ENCODE peak calls at places on chromosomes 3 and 15, in nine cellular contexts. C is Panc1; W is CD8-positive, alpha-beta memory T cell; A is iPS DF 6.9; P is OCI-LY7; K is tibial artery; O is body of pancreas; H is SJSA1; N is mesendoderm. B is an unnamed sample.

GRCh38 chr3:18308096-18308495 is 117.0 kb downstream of the SATB1 start:
- DNase-seq in C (no peak), W (no peak), A (no peak), P (no peak), K (no peak), O (no peak), H (no peak), N (no peak), B (no peak)

GRCh38 chr3:155560594-155560993 is 184.3 kb downstream of the PLCH1 start:
- DNase-seq in C (no peak), W (no peak), A (no peak), P (no peak), K (no peak), O (no peak), H (peak; percentile 57), N (peak; percentile 93), B (peak; percentile 56)

GRCh38 chr3:174960898-174961297 is 101.8 kb downstream of the NAALADL2 start:
- DNase-seq in C (no peak), W (no peak), A (no peak), P (no peak), K (no peak), O (no peak), H (no peak), N (no peak), B (no peak)

GRCh38 chr3:9349321-9350117 is 13.3 kb upstream of the THUMPD3 start:
- DNase-seq in C (peak; percentile 38), W (no peak), A (no peak), P (no peak), K (no peak), O (no peak), H (peak; percentile 38), N (no peak), B (no peak)

GRCh38 chr15:48336940-48337339 is 5.7 kb downstream of the DUT start:
- DNase-seq in C (no peak), W (peak; percentile 10), A (no peak), P (peak; percentile 47), K (no peak), O (no peak), H (no peak), N (peak; percentile 61), B (peak; percentile 72)

GRCh38 chr15:93417156-93418077 is 328.4 kb upstream of the RGMA start:
- DNase-seq in C (no peak), W (no peak), A (no peak), P (no peak), K (no peak), O (no peak), H (no peak), N (peak; percentile 28), B (peak; percentile 52)

GRCh38 chr3:126994661-126995161 is 11.8 kb downstream of the PLXNA1 start:
- DNase-seq in C (no peak), W (no peak), A (no peak), P (no peak), K (no peak), O (no peak), H (no peak), N (no peak), B (no peak)

GRCh38 chr3:107927361-107928083 is 163.3 kb downstream of the CD47 start:
- DNase-seq in C (no peak), W (peak; percentile 61), A (no peak), P (peak; percentile 6), K (peak; percentile 77), O (peak; percentile 62), H (peak; percentile 79), N (peak; percentile 69), B (peak; percentile 89)

GRCh38 chr3:194572944-194573491 is 60.2 kb downstream of the TMEM44 start:
- DNase-seq in C (no peak), W (no peak), A (no peak), P (no peak), K (no peak), O (no peak), H (no peak), N (no peak), B (no peak)

GRCh38 chr15:41806291-41807181 is 21.4 kb upstream of the JMJD7 start:
- DNase-seq in C (no peak), W (no peak), A (no peak), P (no peak), K (no peak), O (peak; percentile 37), H (no peak), N (no peak), B (peak; percentile 75)

GRCh38 chr3:52777959-52778805 is 783 bp downstream of the ITIH1 start:
- DNase-seq in C (no peak), W (no peak), A (no peak), P (no peak), K (peak; percentile 61), O (no peak), H (no peak), N (no peak), B (peak; percentile 35)

DNA sequence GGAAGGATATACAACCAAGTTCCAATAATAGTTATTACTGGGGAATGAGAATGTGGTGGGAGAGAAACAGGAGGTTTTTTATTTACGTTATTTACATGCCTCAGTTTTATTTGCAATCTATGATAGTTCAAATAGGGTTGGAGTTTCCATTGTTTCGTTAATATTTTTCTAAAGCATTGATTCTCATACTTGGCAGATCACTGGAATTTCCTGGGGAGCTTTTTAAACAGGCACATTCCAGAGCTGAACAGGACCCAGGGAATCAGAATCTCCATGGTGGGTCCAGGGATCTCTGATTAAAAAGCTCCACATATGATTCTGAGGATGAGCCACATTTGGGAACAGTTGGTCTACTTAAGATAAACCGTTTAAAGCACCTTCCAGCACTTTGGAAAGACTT is 123.9 kb downstream of the IL20RB start:
- DNase-seq in C (no peak), W (no peak), A (no peak), P (no peak), K (no peak), O (no peak), H (no peak), N (no peak), B (no peak)
- H3K4me1 ChIP-seq in C (no peaks in the 10 kb centered on the region), W (no peaks in the 10 kb centered on the region), A (no peaks in the 10 kb centered on the region), P (no peaks in the 10 kb centered on the region), K (no peaks in the 10 kb centered on the region), O (peaks cover 10% of the 10 kb centered on the region), H (no peaks in the 10 kb centered on the region), N (no peaks in the 10 kb centered on the region), B (peaks cover 6% of the 10 kb centered on the region)

GRCh38 chr3:16910207-16910606 is 25.5 kb downstream of the PLCL2 start:
- DNase-seq in C (no peak), W (no peak), A (no peak), P (no peak), K (no peak), O (no peak), H (no peak), N (no peak), B (no peak)

GRCh38 chr3:16908006-16908405 is 23.3 kb downstream of the PLCL2 start:
- DNase-seq in C (no peak), W (no peak), A (no peak), P (no peak), K (no peak), O (no peak), H (no peak), N (no peak), B (no peak)

GRCh38 chr3:16908408-16908807 is 23.7 kb downstream of the PLCL2 start:
- DNase-seq in C (no peak), W (no peak), A (no peak), P (no peak), K (no peak), O (no peak), H (no peak), N (no peak), B (no peak)

GRCh38 chr3:16908878-16909277 is 24.1 kb downstream of the PLCL2 start:
- DNase-seq in C (no peak), W (no peak), A (no peak), P (no peak), K (no peak), O (no peak), H (no peak), N (no peak), B (no peak)

DNA sequence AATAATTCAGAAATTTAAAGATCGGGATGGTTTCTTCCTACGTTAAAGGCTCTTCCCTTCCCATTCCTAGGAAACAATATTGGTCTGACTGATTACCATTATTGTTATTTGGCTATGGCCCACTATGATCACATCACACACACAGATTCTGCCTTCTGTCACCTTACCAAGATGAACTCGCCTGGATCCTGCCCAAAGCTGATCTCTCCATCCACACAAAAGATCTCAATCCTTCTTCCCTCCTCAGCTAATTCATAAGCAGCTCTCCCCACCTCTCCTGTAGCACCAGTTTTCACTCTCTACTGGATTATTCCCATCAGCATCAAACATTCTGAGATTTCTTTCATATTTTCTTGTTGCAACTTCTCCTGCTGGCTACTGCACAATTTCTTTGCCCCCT is 25.0 kb downstream of the PLCL2 start:
- DNase-seq in C (no peak), W (no peak), A (no peak), P (no peak), K (no peak), O (no peak), H (no peak), N (no peak), B (no peak)
- H3K4me1 ChIP-seq in C (no peaks in the 10 kb centered on the region), W (peaks cover 80% of the 10 kb centered on the region), A (peaks cover 3% of the 10 kb centered on the region), P (peaks cover 97% of the 10 kb centered on the region), K (peaks cover 14% of the 10 kb centered on the region), O (peaks cover 31% of the 10 kb centered on the region), H (peaks cover 35% of the 10 kb centered on the region), N (no peaks in the 10 kb centered on the region), B (no peaks in the 10 kb centered on the region)

GRCh38 chr3:149625795-149626194 is 32.0 kb downstream of the WWTR1 start:
- DNase-seq in C (no peak), W (no peak), A (no peak), P (no peak), K (no peak), O (no peak), H (no peak), N (no peak), B (no peak)
- H3K4me1 ChIP-seq in C (peaks cover 83% of the 10 kb centered on the region), W (no peaks in the 10 kb centered on the region), A (peaks cover 2% of the 10 kb centered on the region), P (no peaks in the 10 kb centered on the region), K (peaks cover 76% of the 10 kb centered on the region), O (peaks cover 15% of the 10 kb centered on the region), H (peaks cover 65% of the 10 kb centered on the region), N (peaks cover 2% of the 10 kb centered on the region), B (peaks cover 8% of the 10 kb centered on the region)

GRCh38 chr3:43024183-43024865 is 45.2 kb downstream of the GASK1A start:
- DNase-seq in C (no peak), W (peak; percentile 76), A (no peak), P (no peak), K (no peak), O (no peak), H (no peak), N (peak; percentile 33), B (peak; percentile 40)

GRCh38 chr3:43023766-43024165 is 44.7 kb downstream of the GASK1A start:
- DNase-seq in C (no peak), W (no peak), A (no peak), P (no peak), K (no peak), O (no peak), H (no peak), N (no peak), B (peak; percentile 49)

GRCh38 chr3:43019168-43019765 is 40.2 kb downstream of the GASK1A start:
- DNase-seq in C (no peak), W (no peak), A (no peak), P (no peak), K (no peak), O (no peak), H (no peak), N (no peak), B (peak; percentile 35)

GRCh38 chr3:43023066-43023465 is 44.0 kb downstream of the GASK1A start:
- DNase-seq in C (no peak), W (no peak), A (no peak), P (no peak), K (no peak), O (no peak), H (no peak), N (peak; percentile 59), B (peak; percentile 61)

DNA sequence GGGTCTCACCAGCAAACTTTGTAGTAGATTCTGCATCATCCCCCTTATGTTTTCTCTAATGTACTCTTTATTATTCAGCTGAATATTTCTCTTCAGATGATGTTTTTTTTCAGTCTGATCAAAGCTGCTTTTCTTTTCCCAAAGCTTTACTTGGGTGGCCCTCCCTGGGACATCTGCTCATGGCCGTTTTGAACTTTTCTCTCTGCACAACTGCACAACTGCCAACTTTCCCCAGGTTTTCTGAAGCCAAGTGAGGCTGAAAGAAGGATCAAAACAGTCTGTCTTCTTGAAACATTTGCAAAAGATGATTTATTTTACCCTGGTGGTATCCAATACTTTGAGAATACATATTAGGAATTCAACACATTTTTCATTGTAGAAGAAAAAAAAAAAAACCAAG is 43.0 kb downstream of the GASK1A start:
- DNase-seq in C (no peak), W (no peak), A (no peak), P (no peak), K (no peak), O (no peak), H (no peak), N (no peak), B (no peak)
- H3K4me1 ChIP-seq in C (no peaks in the 10 kb centered on the region), W (peaks cover 77% of the 10 kb centered on the region), A (peaks cover 2% of the 10 kb centered on the region), P (no peaks in the 10 kb centered on the region), K (peaks cover 3% of the 10 kb centered on the region), O (no peaks in the 10 kb centered on the region), H (no peaks in the 10 kb centered on the region), N (peaks cover 2% of the 10 kb centered on the region), B (peaks cover 7% of the 10 kb centered on the region)

B was measured in endodermal cell.